ENCODE peak calls at places on chromosomes 6 and 20, in four cellular contexts. X is K562, V is A549, P is sigmoid colon. B is an unnamed sample.

GRCh38 chr6:44675449-44675848 is 287.9 kb downstream of the CDC5L start:
- DNase-seq in X (no peak), V (no peak), P (no peak), B (no peak)

GRCh38 chr6:5645275-5645674 is 361.4 kb downstream of the NRN1 start:
- DNase-seq in X (no peak), V (no peak), P (no peak), B (no peak)

GRCh38 chr6:170136541-170137175 is 154.2 kb downstream of the DLL1 start:
- DNase-seq in X (no peak), V (no peak), P (peak; percentile 57), B (no peak)

GRCh38 chr6:160945516-160946177 is 45.9 kb upstream of the MAP3K4 start:
- DNase-seq in X (no peak), V (no peak), P (no peak), B (peak; percentile 50)

GRCh38 chr20:21421601-21422236 is 24.4 kb upstream of the NKX2-4 start:
- DNase-seq in X (no peak), V (no peak), P (no peak), B (no peak)

GRCh38 chr6:146546440-146546839 is 2.8 kb downstream of the RAB32 start:
- DNase-seq in X (no peak), V (peak; percentile 15), P (no peak), B (no peak)

GRCh38 chr6:148395583-148396101 is 53.0 kb downstream of the SASH1 start:
- DNase-seq in X (no peak), V (no peak), P (no peak), B (no peak)

GRCh38 chr6:142693446-142693845 is 251.5 kb downstream of the HIVEP2 start:
- DNase-seq in X (no peak), V (no peak), P (no peak), B (no peak)

GRCh38 chr6:23031986-23032385 is 462.6 kb downstream of the HDGFL1 start:
- DNase-seq in X (no peak), V (no peak), P (no peak), B (no peak)

GRCh38 chr6:11755725-11756124 is 22.9 kb downstream of the ADTRP start:
- DNase-seq in X (no peak), V (no peak), P (no peak), B (no peak)

GRCh38 chr6:121965739-121966138 is 433.7 kb upstream of the HSF2 start:
- DNase-seq in X (no peak), V (no peak), P (no peak), B (no peak)

GRCh38 chr6:95431637-95432228 is 145.6 kb upstream of the MANEA start:
- DNase-seq in X (peak; percentile 51), V (peak; percentile 5), P (no peak), B (no peak)

GRCh38 chr20:19823971-19824370 is 65.9 kb downstream of the RIN2 start:
- DNase-seq in X (peak; percentile 2), V (no peak), P (no peak), B (no peak)

DNA sequence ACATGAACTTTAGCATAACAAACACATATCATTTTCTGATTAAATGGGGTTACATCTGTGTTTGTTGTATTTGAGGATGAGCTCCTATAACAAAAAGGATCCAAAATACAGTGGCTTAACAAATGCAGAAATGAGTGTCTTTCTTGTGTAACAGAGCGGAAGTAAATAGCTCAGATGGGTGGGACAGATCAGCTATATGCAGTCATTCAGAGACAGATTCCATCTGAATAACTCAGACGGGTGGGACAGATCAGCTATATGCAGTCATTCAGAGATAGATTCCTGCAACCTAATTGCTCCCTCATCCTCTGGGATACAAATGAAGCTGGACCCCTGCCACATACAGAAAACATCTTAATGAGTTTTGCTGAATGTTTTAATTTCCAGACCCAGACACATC is 332.3 kb downstream of the BCKDHB start:
- DNase-seq in X (no peak), V (peak; percentile 6), P (no peak), B (no peak)
- TF ChIP-seq EP300 in X (no peak), V (no peak), P (no peak), B (no peak)

GRCh38 chr6:119241124-119241491 is 108.5 kb downstream of the MAN1A1 start:
- DNase-seq in X (no peak), V (no peak), P (peak; percentile 71), B (no peak)
- H3K27ac ChIP-seq in X (no peak overlapping the region), V (no peak overlapping the region), P (no peak overlapping the region), B (peak overlapping the region; percentile 34)

DNA sequence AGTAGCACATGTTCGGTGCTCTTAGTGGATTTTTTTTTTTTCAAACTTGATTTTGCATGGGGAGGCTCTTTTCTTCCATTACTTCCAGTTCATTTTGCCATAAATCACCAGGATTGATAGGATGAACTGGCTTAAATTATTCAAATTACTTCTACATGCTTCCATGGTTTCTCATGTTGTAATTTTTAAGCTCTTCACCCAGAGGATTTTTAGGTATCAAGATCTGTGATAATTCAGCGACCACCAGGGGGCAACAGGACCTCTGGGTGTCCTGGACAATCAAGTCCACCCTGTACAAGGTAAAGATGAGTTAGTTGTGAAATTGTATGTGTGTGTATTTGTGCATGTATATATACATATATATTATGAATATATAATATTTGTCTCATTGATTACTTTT is 4.2 kb upstream of the EPHA7 start:
- DNase-seq in X (peak; percentile 48), V (no peak), P (peak; percentile 70), B (no peak)
- TF ChIP-seq CTCF in X (no peak), V (peak; percentile 16), P (peak; percentile 62), B (peak; percentile 67)

GRCh38 chr6:27870486-27870885 is 41.7 kb downstream of the OR2B2 start:
- DNase-seq in X (no peak), V (no peak), P (no peak), B (no peak)

GRCh38 chr6:27871919-27872633 is 40.1 kb downstream of the OR2B2 start:
- DNase-seq in X (no peak), V (peak; percentile 59), P (peak; percentile 80), B (no peak)

GRCh38 chr6:27867941-27868705 is 44.1 kb downstream of the OR2B2 start:
- DNase-seq in X (no peak), V (no peak), P (no peak), B (no peak)

GRCh38 chr6:27872634-27873028 is 39.6 kb downstream of the OR2B2 start:
- DNase-seq in X (no peak), V (no peak), P (no peak), B (no peak)

DNA sequence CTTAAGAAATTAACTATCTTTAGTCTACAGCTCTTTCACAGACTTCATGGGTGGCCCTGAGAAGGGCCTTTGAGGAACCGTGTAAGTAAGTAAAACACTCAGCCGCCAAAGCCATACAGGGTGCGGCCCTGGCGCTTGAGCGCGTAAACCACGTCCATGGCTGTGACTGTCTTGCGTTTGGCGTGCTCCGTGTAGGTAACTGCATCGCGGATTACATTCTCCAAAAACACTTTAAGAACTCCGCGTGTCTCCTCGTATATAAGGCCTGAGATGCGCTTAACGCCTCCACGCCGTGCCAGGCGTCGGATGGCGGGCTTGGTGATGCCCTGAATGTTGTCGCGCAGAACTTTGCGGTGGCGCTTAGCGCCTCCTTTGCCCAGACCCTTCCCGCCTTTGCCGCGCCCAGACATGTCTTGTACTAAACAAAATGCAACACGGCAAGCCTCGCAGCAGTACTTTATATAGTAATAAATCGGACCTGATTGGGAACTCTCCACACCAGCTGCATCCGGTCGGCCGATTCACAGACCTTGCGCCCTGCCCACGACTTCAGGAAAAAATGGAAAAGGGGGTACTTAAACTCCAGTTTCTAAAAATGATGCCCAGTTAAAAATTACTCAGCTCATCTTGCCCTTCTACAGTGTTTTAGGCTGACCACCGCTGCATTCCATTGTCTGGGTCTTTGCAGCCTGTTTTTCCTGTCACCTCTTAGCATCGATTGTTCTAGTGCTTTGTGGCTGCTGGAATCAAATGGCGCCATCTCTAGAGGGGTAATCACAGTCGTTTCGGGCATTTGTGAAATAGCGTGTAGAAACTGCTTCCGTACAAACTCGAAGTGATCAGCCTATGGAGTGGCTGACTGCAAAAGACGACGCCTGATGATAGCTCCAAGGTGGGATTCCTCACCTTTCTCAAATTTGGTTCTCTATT is 38.8 kb downstream of the OR2B2 start:
- DNase-seq in X (no peak), V (no peak), P (no peak), B (no peak)
- TF ChIP-seq EP300 in X (no peak), V (no peak), P (no peak), B (no peak)